ENCODE peak calls at places on chromosomes 3 and 15, in six cellular contexts. One of them, this sample, is unnamed.

GRCh38 chr3:113277886-113278598 is 66.7 kb downstream of the BOC start:
- DNase-seq in osteocyte: no peak
- DNase-seq in HT-29: no peak
- DNase-seq in neural progenitor cell: no peak
- DNase-seq in activated gamma-delta T cell: no peak
- DNase-seq in omental fat pad: no peak
- DNase-seq in this sample: no peak

GRCh38 chr3:64259646-64260045 is 34.4 kb upstream of the PRICKLE2 start:
- DNase-seq in activated gamma-delta T cell: no peak
- DNase-seq in HT-29: no peak
- DNase-seq in omental fat pad: no peak
- DNase-seq in osteocyte: no peak
- DNase-seq in neural progenitor cell: no peak
- DNase-seq in this sample: no peak

GRCh38 chr15:89330119-89330518 is 4.5 kb downstream of the POLG start:
- DNase-seq in HT-29: no peak
- DNase-seq in osteocyte: no peak
- DNase-seq in activated gamma-delta T cell: no peak
- DNase-seq in neural progenitor cell: no peak
- DNase-seq in omental fat pad: no peak
- DNase-seq in this sample: no peak

GRCh38 chr3:131794766-131795381 is 239.9 kb downstream of the CPNE4 start:
- DNase-seq in HT-29: peak
- DNase-seq in omental fat pad: no peak
- DNase-seq in activated gamma-delta T cell: no peak
- DNase-seq in neural progenitor cell: peak
- DNase-seq in osteocyte: no peak
- DNase-seq in this sample: no peak

GRCh38 chr15:75042730-75043508 is 19.5 kb downstream of the PPCDC start:
- DNase-seq in activated gamma-delta T cell: peak
- DNase-seq in HT-29: peak
- DNase-seq in osteocyte: no peak
- DNase-seq in neural progenitor cell: peak
- DNase-seq in omental fat pad: peak
- DNase-seq in this sample: peak

GRCh38 chr15:68223171-68223570 is 6.4 kb downstream of the CLN6 start:
- DNase-seq in HT-29: no peak
- DNase-seq in activated gamma-delta T cell: no peak
- DNase-seq in neural progenitor cell: no peak
- DNase-seq in osteocyte: peak
- DNase-seq in omental fat pad: peak
- DNase-seq in this sample: no peak

GRCh38 chr3:195766671-195767070 is 45.1 kb downstream of the MUC4 start:
- DNase-seq in activated gamma-delta T cell: no peak
- DNase-seq in osteocyte: no peak
- DNase-seq in omental fat pad: no peak
- DNase-seq in HT-29: no peak
- DNase-seq in neural progenitor cell: no peak
- DNase-seq in this sample: no peak

GRCh38 chr15:40915679-40916078 is 13.5 kb upstream of the DLL4 start:
- DNase-seq in HT-29: no peak
- DNase-seq in neural progenitor cell: no peak
- DNase-seq in osteocyte: no peak
- DNase-seq in activated gamma-delta T cell: no peak
- DNase-seq in omental fat pad: no peak
- DNase-seq in this sample: no peak

GRCh38 chr3:187739125-187739560 is 6.1 kb downstream of the BCL6 start:
- DNase-seq in omental fat pad: no peak
- DNase-seq in neural progenitor cell: no peak
- DNase-seq in osteocyte: no peak
- DNase-seq in activated gamma-delta T cell: no peak
- DNase-seq in HT-29: no peak
- DNase-seq in this sample: no peak

GRCh38 chr3:120013481-120013880 is 80.8 kb downstream of the GSK3B start:
- DNase-seq in omental fat pad: no peak
- DNase-seq in osteocyte: no peak
- DNase-seq in neural progenitor cell: no peak
- DNase-seq in activated gamma-delta T cell: no peak
- DNase-seq in HT-29: no peak
- DNase-seq in this sample: no peak

GRCh38 chr15:69044899-69045298 is 30.4 kb downstream of the NOX5 start:
- DNase-seq in HT-29: peak
- DNase-seq in activated gamma-delta T cell: no peak
- DNase-seq in neural progenitor cell: no peak
- DNase-seq in omental fat pad: no peak
- DNase-seq in osteocyte: peak
- DNase-seq in this sample: no peak

GRCh38 chr3:12522721-12523120 is 22.6 kb downstream of the MKRN2OS start:
- DNase-seq in omental fat pad: no peak
- DNase-seq in neural progenitor cell: no peak
- DNase-seq in activated gamma-delta T cell: no peak
- DNase-seq in HT-29: no peak
- DNase-seq in osteocyte: no peak
- DNase-seq in this sample: no peak